ENCODE peak calls at places on chromosomes 4 and X, in seven cellular contexts. I is heart left ventricle, D is stomach, L is upper lobe of left lung, M is HCT116, O is IMR-90, E is endothelial cell of umbilical vein. B is an unnamed sample. For H3K4me1, the result is how much of the 10 kb centered on the place peaks cover.

GRCh38 chr4:152430507-152430906 is 105.4 kb downstream of the FBXW7 start:
- DNase-seq in I (no peak), D (no peak), L (no peak), M (no peak), O (no peak), E (no peak), B (no peak)

GRCh38 chrX:102684772-102685520 is 27.3 kb upstream of the GPRASP2 start:
- DNase-seq in I (no peak), D (no peak), L (no peak), M (no peak), O (no peak), E (no peak), B (no peak)

GRCh38 chr4:105434940-105435339 is 38.9 kb downstream of the PPA2 start:
- DNase-seq in I (no peak), D (no peak), L (no peak), M (no peak), O (no peak), E (no peak), B (no peak)

GRCh38 chrX:120262781-120263719 is 12.4 kb downstream of the ZBTB33 start:
- DNase-seq in I (no peak), D (no peak), L (no peak), M (no peak), O (no peak), E (no peak), B (no peak)

GRCh38 chr4:102627831-102628523 is 126.8 kb downstream of the NFKB1 start:
- DNase-seq in I (no peak), D (no peak), L (no peak), M (peak), O (peak), E (peak), B (no peak)

GRCh38 chr4:182932651-182933050 is 15.5 kb upstream of the DCTD start:
- DNase-seq in I (no peak), D (no peak), L (no peak), M (no peak), O (peak), E (no peak), B (no peak)

GRCh38 chr4:127400736-127401346 is 231.9 kb upstream of the INTU start:
- DNase-seq in I (peak), D (peak), L (peak), M (peak), O (peak), E (peak), B (no peak)

GRCh38 chr4:44493924-44494323 is 45.3 kb upstream of the KCTD8 start:
- DNase-seq in I (no peak), D (no peak), L (no peak), M (no peak), O (no peak), E (peak), B (no peak)

GRCh38 chrX:4238916-4239315 is 525.5 kb upstream of the PRKX start:
- DNase-seq in I (no peak), D (no peak), L (no peak), M (no peak), O (no peak), E (no peak), B (no peak)

GRCh38 chr4:89177807-89178206 is 66.5 kb downstream of the TIGD2 start:
- DNase-seq in I (no peak), D (no peak), L (no peak), M (no peak), O (no peak), E (no peak), B (no peak)

GRCh38 chr4:166274136-166274761 is 401.2 kb downstream of the TLL1 start:
- DNase-seq in I (no peak), D (no peak), L (no peak), M (no peak), O (no peak), E (no peak), B (no peak)

GRCh38 chrX:7515681-7516413 is 327.1 kb upstream of the VCX start:
- DNase-seq in I (no peak), D (no peak), L (no peak), M (no peak), O (no peak), E (no peak), B (no peak)

GRCh38 chrX:68438575-68438974 is 5.3 kb upstream of the OPHN1 start:
- DNase-seq in I (no peak), D (no peak), L (peak), M (no peak), O (no peak), E (no peak), B (no peak)

GRCh38 chr4:15479089-15479912 is 9.6 kb downstream of the CC2D2A start:
- DNase-seq in I (peak), D (peak), L (peak), M (peak), O (peak), E (peak), B (peak)

GRCh38 chr4:15482346-15482745 is 12.7 kb downstream of the CC2D2A start:
- DNase-seq in I (no peak), D (no peak), L (no peak), M (no peak), O (no peak), E (no peak), B (no peak)

GRCh38 chr4:15482842-15483241 is 13.2 kb downstream of the CC2D2A start:
- DNase-seq in I (no peak), D (no peak), L (no peak), M (no peak), O (no peak), E (no peak), B (no peak)

GRCh38 chr4:15478724-15479088 is 9.0 kb downstream of the CC2D2A start:
- DNase-seq in I (no peak), D (no peak), L (no peak), M (no peak), O (no peak), E (no peak), B (no peak)

GRCh38 chr4:15479913-15480185 is 10.2 kb downstream of the CC2D2A start:
- DNase-seq in I (no peak), D (no peak), L (no peak), M (no peak), O (peak), E (no peak), B (no peak)
- H3K4me3 ChIP-seq in I (peak), D (peak), L (no peak), M (peak), O (peak), E (peak), B (peak)

DNA sequence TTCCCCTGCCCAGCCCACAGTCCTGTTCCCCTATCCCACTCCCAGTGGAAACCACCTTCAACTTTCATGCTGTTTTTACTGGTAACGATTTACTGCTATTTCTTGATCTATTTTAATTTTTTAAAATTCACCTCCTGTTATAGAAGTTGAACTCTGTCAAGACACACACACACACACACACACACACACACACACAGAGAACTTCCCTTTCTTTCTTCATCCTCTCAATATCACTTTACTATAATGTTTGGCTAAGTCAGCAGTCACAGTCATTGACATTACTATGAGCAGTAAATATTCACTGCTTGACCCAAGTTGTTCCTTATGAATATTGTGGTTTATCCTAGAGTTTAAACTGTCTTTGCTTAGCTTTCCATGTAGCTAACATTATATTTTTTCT is 24.0 kb upstream of the SGMS2 start:
- DNase-seq in I (no peak), D (no peak), L (no peak), M (no peak), O (no peak), E (no peak), B (no peak)
- H3K4me1 ChIP-seq in I (under half), D (under half), L (under half), M (under half), O (under half), E (under half), B (under half)

DNA sequence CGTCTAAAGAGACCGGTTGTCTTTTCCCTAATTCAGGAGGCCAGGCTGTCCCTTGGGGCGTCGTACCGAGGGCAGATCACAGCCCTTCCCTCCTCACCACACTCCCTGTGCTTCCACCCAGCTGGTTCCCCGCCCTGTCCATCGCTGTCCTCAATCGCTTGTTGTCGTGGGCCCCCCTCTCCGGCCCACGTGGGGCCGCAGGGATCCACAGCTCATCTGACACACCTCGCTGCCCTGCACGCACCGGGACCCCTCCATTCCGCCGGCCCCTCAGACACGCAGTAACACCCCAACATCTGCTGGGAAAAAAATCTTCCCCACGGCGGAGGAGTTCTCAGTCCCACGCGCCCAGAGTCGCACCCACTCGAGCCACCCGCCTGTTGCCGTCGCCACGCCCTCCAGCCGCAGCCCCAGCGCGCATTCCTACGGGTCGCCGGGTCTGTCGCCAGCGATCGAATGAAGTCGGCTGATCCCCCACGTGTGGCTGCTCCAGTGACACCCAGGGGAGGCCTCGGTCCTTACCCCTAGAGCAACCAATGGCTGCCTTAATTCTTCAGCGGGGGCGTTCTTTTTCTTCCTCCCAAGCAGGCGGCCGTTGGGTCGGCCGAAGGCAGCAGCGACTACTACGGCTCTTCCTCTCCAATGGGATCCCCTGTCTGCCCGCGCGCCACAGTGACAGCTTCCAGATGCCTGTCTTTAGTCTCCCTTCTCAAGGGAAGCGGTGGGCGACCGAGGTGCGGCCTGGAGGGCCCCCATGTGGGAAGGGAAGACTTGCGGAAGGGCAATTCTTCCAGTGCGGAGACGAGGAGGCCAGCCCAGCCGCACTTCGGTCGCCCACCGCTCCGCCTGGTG is 885 bp upstream of the SEPTIN11 start:
- DNase-seq in I (peak), D (peak), L (peak), M (peak), O (peak), E (peak), B (peak)
- TF ChIP-seq POLR2A in I (no peak), D (no peak), L (no peak), M (no peak), O (no peak), E (no peak), B (peak)

DNA sequence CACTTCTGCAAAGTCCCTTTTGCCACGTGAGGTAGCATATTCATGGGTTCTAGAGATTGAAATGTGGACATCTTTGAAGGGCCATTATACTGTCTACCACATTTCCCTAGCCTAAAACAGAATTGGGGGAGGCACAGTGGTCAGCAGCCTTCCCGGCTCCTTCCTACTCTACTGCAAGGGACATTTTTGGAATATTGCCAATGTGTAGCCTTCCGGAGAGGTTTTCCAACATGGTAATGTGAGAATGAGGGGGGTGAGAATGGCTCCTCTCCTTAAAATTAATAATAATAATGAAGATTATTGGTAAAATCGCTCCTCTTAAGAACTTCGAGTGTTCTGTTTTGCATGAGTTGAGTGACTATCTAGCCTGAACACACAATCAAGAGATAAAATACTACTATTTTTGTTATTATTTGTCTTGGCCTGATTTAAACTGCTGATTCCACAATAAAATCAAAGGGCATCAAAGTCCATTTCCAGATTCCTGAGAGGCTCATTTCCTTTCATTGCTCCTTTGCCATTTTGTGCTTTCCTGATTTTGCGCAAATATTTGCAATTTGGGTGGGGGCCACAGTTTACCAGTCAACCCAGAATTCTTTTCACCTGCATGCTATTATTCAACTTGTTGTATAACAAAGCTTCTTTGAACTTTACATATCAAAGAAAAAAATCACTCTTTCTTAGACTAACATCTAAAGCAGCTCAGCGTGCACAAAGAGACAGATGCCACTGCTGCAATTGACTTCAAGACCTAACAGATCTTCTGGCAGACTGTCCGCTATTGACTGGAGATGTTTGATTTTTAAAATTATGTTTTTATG is 27.0 kb upstream of the TSPAN5 start:
- DNase-seq in I (no peak), D (no peak), L (no peak), M (no peak), O (no peak), E (peak), B (no peak)
- H3K4me3 ChIP-seq in I (no peak), D (no peak), L (no peak), M (no peak), O (no peak), E (no peak), B (no peak)

DNA sequence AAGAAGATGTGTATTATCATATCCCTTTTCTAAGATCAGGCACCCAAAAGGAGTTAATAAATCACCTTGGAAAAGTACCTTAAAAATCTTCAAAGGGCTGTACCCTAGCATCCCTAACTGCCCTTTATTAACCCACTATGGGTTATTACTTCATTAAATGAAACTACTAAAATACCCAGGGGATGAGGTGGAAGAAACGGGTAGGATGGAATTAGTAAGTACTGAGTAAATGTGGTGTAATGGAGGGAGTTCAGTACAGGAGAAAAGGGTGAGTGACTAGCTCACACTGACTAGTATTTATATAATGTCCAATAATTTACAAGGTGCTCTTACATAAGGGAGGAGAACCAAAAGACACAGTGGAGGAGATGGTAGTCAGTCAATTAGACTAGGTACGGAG is 51.0 kb upstream of the RASGEF1B start:
- DNase-seq in I (no peak), D (no peak), L (no peak), M (no peak), O (no peak), E (no peak), B (no peak)
- H3K4me1 ChIP-seq in I (under half), D (under half), L (under half), M (under half), O (under half), E (under half), B (under half)

DNA sequence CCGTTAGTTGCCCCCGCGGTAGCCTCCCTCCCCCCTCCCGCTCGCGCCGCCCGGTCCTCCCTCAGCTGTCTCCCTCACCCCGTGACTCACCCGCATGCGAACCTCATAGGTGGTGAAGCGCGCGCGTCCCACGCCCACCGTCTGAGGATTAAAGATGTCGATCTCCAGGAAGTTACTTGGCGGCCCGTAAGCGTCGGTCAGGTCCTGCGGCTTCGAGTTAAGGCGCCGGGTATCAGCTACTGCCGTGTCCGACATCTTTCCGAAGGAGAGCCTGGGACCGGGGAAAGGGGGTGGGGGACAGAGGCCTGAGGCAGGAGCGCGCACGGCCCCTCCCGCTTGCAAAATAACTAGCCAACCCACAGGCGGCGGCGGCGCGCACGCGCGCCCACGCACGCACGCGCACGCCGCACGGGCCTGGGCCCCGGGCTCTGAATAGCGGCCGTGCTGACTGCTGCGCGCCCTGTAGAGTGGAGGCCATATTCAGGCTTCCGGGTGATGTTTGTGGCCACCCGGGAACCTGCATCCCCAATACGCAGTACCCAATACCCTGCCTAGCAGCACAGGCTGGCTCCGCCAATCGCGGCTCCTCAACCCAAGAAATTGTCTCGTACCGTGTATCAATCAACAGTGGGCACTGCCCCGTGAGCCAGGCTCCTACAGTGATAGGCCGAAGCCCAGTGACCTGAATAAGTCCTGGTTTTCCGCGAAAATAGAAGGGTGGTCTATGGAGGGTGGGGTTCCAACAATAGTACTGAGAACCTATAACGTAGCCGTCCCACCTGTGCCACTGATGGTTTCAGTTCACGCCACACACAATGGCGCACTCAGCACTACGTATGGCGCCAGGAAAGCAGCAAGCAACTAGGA is at the start of gene SNX12:
- DNase-seq in I (peak), D (peak), L (peak), M (peak), O (peak), E (peak), B (peak)
- TF ChIP-seq POLR2A in I (no peak), D (no peak), L (no peak), M (peak), O (peak), E (peak), B (peak)

B was measured in right lobe of liver.